ENCODE peak calls at places on chromosomes 5 and 9, in four cellular contexts. One of them, this sample, is unnamed.

GRCh38 chr9:92342825-92343488 is 17.2 kb downstream of the CENPP start:
- DNase-seq in left cardiac atrium: no peak
- DNase-seq in left ventricle myocardium inferior: no peak
- DNase-seq in PC-3: peak
- DNase-seq in this sample: peak

GRCh38 chr5:54696931-54697330 is 179.4 kb downstream of the SNX18 start:
- DNase-seq in left ventricle myocardium inferior: no peak
- DNase-seq in left cardiac atrium: peak
- DNase-seq in PC-3: no peak
- DNase-seq in this sample: no peak

GRCh38 chr9:6843742-6844141 is 86.0 kb downstream of the KDM4C start:
- DNase-seq in left ventricle myocardium inferior: no peak
- DNase-seq in PC-3: no peak
- DNase-seq in left cardiac atrium: no peak
- DNase-seq in this sample: no peak

GRCh38 chr5:10760033-10760975 is 730 bp downstream of the DAP start:
- DNase-seq in PC-3: peak
- DNase-seq in left cardiac atrium: no peak
- DNase-seq in left ventricle myocardium inferior: peak
- DNase-seq in this sample: peak

GRCh38 chr5:118253401-118254061 is 734.8 kb downstream of the DTWD2 start:
- DNase-seq in left ventricle myocardium inferior: no peak
- DNase-seq in PC-3: no peak
- DNase-seq in left cardiac atrium: no peak
- DNase-seq in this sample: no peak

GRCh38 chr9:126294331-126295081 is 32.1 kb upstream of the MVB12B start:
- DNase-seq in left cardiac atrium: no peak
- DNase-seq in PC-3: no peak
- DNase-seq in left ventricle myocardium inferior: no peak
- DNase-seq in this sample: no peak

GRCh38 chr5:76688836-76689235 is 27.1 kb upstream of the F2R start:
- DNase-seq in PC-3: peak
- DNase-seq in left cardiac atrium: no peak
- DNase-seq in left ventricle myocardium inferior: no peak
- DNase-seq in this sample: no peak

GRCh38 chr9:68949271-68950000 is 64.5 kb downstream of the PRKACG start:
- DNase-seq in PC-3: peak
- DNase-seq in left cardiac atrium: no peak
- DNase-seq in left ventricle myocardium inferior: peak
- DNase-seq in this sample: no peak

GRCh38 chr9:115891929-115892328 is 261.7 kb upstream of the PAPPA start:
- DNase-seq in PC-3: peak
- DNase-seq in left cardiac atrium: no peak
- DNase-seq in left ventricle myocardium inferior: no peak
- DNase-seq in this sample: no peak

GRCh38 chr9:72473474-72474241 is 47.8 kb upstream of the TMC1 start:
- DNase-seq in left ventricle myocardium inferior: no peak
- DNase-seq in PC-3: peak
- DNase-seq in left cardiac atrium: no peak
- DNase-seq in this sample: no peak

GRCh38 chr5:179297026-179297425 is 48.2 kb downstream of the ADAMTS2 start:
- DNase-seq in PC-3: no peak
- DNase-seq in left ventricle myocardium inferior: no peak
- DNase-seq in left cardiac atrium: no peak
- DNase-seq in this sample: no peak

GRCh38 chr9:91564081-91564670 is 140.5 kb upstream of the NFIL3 start:
- DNase-seq in left ventricle myocardium inferior: no peak
- DNase-seq in PC-3: no peak
- DNase-seq in left cardiac atrium: no peak
- DNase-seq in this sample: no peak

GRCh38 chr5:59093329-59093728 is 510.5 kb downstream of the RAB3C start:
- DNase-seq in left ventricle myocardium inferior: no peak
- DNase-seq in left cardiac atrium: no peak
- DNase-seq in PC-3: no peak
- DNase-seq in this sample: no peak

GRCh38 chr5:35644543-35644942 is 26.9 kb downstream of the SPEF2 start:
- DNase-seq in left ventricle myocardium inferior: no peak
- DNase-seq in left cardiac atrium: no peak
- DNase-seq in PC-3: no peak
- DNase-seq in this sample: no peak

GRCh38 chr9:77926314-77926959 is 105.2 kb downstream of the GNAQ start:
- DNase-seq in left ventricle myocardium inferior: no peak
- DNase-seq in left cardiac atrium: no peak
- DNase-seq in PC-3: peak
- DNase-seq in this sample: peak

This sample was measured in RWPE1.